ENCODE peak calls at places on chromosomes 11 and 22, in ten cellular contexts. L is stomach, O is OCI-LY7, G is AG04450, K is mesendoderm, X is keratinocyte, D is fibroblast of lung, A is lung, U is tibial artery, S is endodermal cell. C is an unnamed sample.

GRCh38 chr11:1600626-1601025 is 2.5 kb upstream of the KRTAP5-2 start:
- DNase-seq in L (no peak), O (no peak), G (no peak), K (no peak), X (no peak), D (no peak), A (no peak), U (no peak), S (no peak), C (no peak)

GRCh38 chr11:69640995-69641581 is at the start of gene CCND1:
- DNase-seq in L (peak), O (peak), G (peak), K (peak), X (no peak), D (peak), A (peak), U (peak), S (peak), C (peak)

GRCh38 chr22:36478966-36479365 is 2.5 kb downstream of the TXN2 start:
- DNase-seq in L (no peak), O (no peak), G (no peak), K (no peak), X (no peak), D (no peak), A (no peak), U (no peak), S (no peak), C (no peak)

GRCh38 chr22:42921301-42921700 is 64.2 kb upstream of the ARFGAP3 start:
- DNase-seq in L (no peak), O (no peak), G (no peak), K (no peak), X (no peak), D (no peak), A (no peak), U (no peak), S (no peak), C (no peak)

GRCh38 chr11:67195971-67196418 is 70.3 kb upstream of the GRK2 start:
- DNase-seq in L (no peak), O (no peak), G (no peak), K (peak), X (no peak), D (peak), A (no peak), U (no peak), S (no peak), C (no peak)

GRCh38 chr11:100663996-100664395 is 23.1 kb upstream of the ARHGAP42 start:
- DNase-seq in L (no peak), O (no peak), G (no peak), K (no peak), X (no peak), D (no peak), A (no peak), U (no peak), S (no peak), C (no peak)

GRCh38 chr22:38109391-38110000 is 988 bp downstream of the BAIAP2L2 start:
- DNase-seq in L (no peak), O (peak), G (no peak), K (peak), X (no peak), D (no peak), A (no peak), U (no peak), S (peak), C (no peak)

GRCh38 chr11:130519128-130519932 is 70.9 kb downstream of the ADAMTS15 start:
- DNase-seq in L (peak), O (no peak), G (no peak), K (no peak), X (no peak), D (no peak), A (no peak), U (no peak), S (no peak), C (no peak)

GRCh38 chr22:26321469-26321913 is 107.6 kb upstream of the ASPHD2 start:
- DNase-seq in L (no peak), O (no peak), G (no peak), K (peak), X (no peak), D (no peak), A (no peak), U (no peak), S (no peak), C (no peak)

GRCh38 chr11:69636512-69636866 is 4.5 kb upstream of the CCND1 start:
- DNase-seq in L (peak), O (no peak), G (peak), K (peak), X (no peak), D (peak), A (peak), U (peak), S (peak), C (peak)

GRCh38 chr22:42947211-42947990 is 67.5 kb downstream of the PACSIN2 start:
- DNase-seq in L (peak), O (no peak), G (no peak), K (peak), X (no peak), D (no peak), A (no peak), U (no peak), S (no peak), C (no peak)

GRCh38 chr11:129828301-129828836 is 12.7 kb downstream of the TMEM45B start:
- DNase-seq in L (peak), O (no peak), G (no peak), K (no peak), X (no peak), D (no peak), A (peak), U (no peak), S (no peak), C (no peak)

GRCh38 chr11:101583180-101584128 is at the start of gene TRPC6:
- DNase-seq in L (no peak), O (no peak), G (no peak), K (peak), X (no peak), D (peak), A (no peak), U (peak), S (peak), C (no peak)

GRCh38 chr11:127998421-127998820 is 588.9 kb downstream of the ETS1 start:
- DNase-seq in L (no peak), O (no peak), G (no peak), K (no peak), X (no peak), D (no peak), A (no peak), U (no peak), S (no peak), C (no peak)

GRCh38 chr11:19938866-19939265 is 221.4 kb downstream of the DBX1 start:
- DNase-seq in L (no peak), O (no peak), G (no peak), K (no peak), X (no peak), D (no peak), A (no peak), U (no peak), S (no peak), C (no peak)

GRCh38 chr11:33391188-33391892 is 134.2 kb downstream of the HIPK3 start:
- DNase-seq in L (no peak), O (no peak), G (no peak), K (no peak), X (no peak), D (no peak), A (no peak), U (no peak), S (no peak), C (no peak)

GRCh38 chr11:73218106-73218829 is at the start of gene P2RY2:
- DNase-seq in L (peak), O (no peak), G (no peak), K (peak), X (no peak), D (no peak), A (peak), U (peak), S (peak), C (peak)

DNA sequence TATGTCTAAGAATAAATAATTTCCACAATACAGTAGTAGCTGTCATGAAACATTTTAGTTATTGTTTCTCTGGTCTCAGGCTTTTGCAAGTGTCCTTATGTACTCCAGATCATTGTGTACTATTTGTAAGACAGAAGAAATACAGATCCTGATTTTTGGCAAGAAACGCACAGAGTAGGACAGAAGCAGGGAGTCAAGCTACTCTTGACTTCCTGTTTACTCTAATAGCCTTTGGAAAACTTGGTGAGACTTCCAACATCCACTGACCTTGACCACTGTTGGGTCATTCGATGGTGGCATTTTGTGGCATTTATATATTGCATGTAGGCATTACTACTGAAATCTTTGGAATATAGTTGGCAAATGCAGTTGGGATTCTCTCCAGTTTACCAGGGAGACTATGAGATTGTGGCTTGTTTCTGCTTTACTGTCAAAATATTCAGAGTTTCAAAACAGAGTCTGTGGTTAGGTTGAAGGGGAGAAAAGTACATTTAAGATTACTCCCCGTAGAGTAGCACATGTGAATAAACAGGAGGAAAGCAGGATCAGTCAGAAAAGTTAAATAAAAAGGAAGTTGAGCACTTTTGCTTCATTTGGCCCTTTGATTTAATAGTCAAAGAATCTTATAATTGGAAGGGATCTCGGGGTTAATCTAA is 726.1 kb upstream of the CCDC90B start:
- DNase-seq in L (no peak), O (no peak), G (no peak), K (no peak), X (no peak), D (no peak), A (no peak), U (no peak), S (no peak), C (no peak)
- H3K27ac ChIP-seq in L (no peak), O (no peak), G (no peak), K (no peak), X (no peak), D (no peak), A (no peak), U (no peak), S (no peak), C (no peak)

GRCh38 chr11:75499423-75500305 is 26.1 kb downstream of the GDPD5 start:
- DNase-seq in L (no peak), O (no peak), G (peak), K (peak), X (no peak), D (peak), A (peak), U (peak), S (no peak), C (no peak)

GRCh38 chr11:75492181-75492820 is 33.4 kb downstream of the GDPD5 start:
- DNase-seq in L (peak), O (peak), G (no peak), K (peak), X (no peak), D (no peak), A (no peak), U (no peak), S (peak), C (no peak)

GRCh38 chr11:75497788-75498404 is 27.8 kb downstream of the GDPD5 start:
- DNase-seq in L (no peak), O (no peak), G (no peak), K (no peak), X (no peak), D (no peak), A (no peak), U (no peak), S (no peak), C (peak)

GRCh38 chr11:75498556-75499255 is 27.0 kb downstream of the GDPD5 start:
- DNase-seq in L (no peak), O (no peak), G (no peak), K (peak), X (no peak), D (peak), A (no peak), U (no peak), S (no peak), C (peak)

GRCh38 chr11:75495749-75496641 is 29.7 kb downstream of the GDPD5 start:
- DNase-seq in L (no peak), O (no peak), G (no peak), K (peak), X (no peak), D (no peak), A (no peak), U (no peak), S (peak), C (peak)
- H3K27ac ChIP-seq in L (no peak), O (no peak), G (no peak), K (no peak), X (no peak), D (no peak), A (peak), U (no peak), S (no peak), C (no peak)

DNA sequence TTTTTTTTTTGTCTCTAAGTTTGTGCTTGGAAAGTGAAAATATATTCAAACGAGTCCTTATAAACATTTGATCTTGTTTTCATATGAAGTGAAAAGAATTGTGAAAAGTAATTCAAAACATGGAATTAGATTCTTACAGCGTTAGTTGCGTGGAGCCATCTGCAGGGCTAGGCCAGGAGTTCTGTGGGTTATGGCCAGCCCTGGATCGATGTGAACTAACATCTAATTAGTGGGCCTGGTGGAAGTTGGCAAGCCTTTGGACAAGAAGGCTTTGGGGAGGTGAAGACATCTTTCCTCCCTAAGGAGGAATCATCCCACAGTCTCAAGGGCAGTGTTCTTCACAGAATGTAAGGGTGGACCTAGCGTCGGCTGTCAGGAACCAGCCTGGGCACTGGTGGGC is 37.3 kb downstream of the PARVA start:
- DNase-seq in L (no peak), O (no peak), G (no peak), K (no peak), X (no peak), D (no peak), A (no peak), U (no peak), S (no peak), C (peak)
- H3K27ac ChIP-seq in L (peak), O (no peak), G (no peak), K (no peak), X (no peak), D (no peak), A (no peak), U (peak), S (no peak), C (no peak)

GRCh38 chr11:120318906-120319305 is 6.2 kb upstream of the TLCD5 start:
- DNase-seq in L (no peak), O (no peak), G (no peak), K (no peak), X (no peak), D (no peak), A (no peak), U (no peak), S (peak), C (no peak)
- H3K27ac ChIP-seq in L (no peak), O (no peak), G (no peak), K (no peak), X (no peak), D (no peak), A (no peak), U (no peak), S (no peak), C (no peak)

C was measured in coronary artery.